ENCODE peak calls at places on chromosome 7, in seven cellular contexts. S, O, C, I, F, N and B are unnamed samples.

GRCh38 chr7:129069021-129069420 is 14.1 kb upstream of the TNPO3 start:
- DNase-seq in S (no peak), O (no peak), C (peak), I (no peak), F (no peak), N (no peak), B (no peak)

GRCh38 chr7:117004899-117005298 is 51.6 kb downstream of the ST7 start:
- DNase-seq in S (no peak), O (no peak), C (no peak), I (no peak), F (no peak), N (peak), B (no peak)

GRCh38 chr7:22485189-22485588 is 14.8 kb downstream of the STEAP1B start:
- DNase-seq in S (no peak), O (peak), C (peak), I (no peak), F (no peak), N (peak), B (no peak)

GRCh38 chr7:28984219-28984618 is 26.1 kb upstream of the TRIL start:
- DNase-seq in S (no peak), O (no peak), C (no peak), I (no peak), F (no peak), N (no peak), B (no peak)

GRCh38 chr7:137895301-137896201 is 48.8 kb upstream of the DGKI start:
- DNase-seq in S (no peak), O (no peak), C (no peak), I (no peak), F (no peak), N (no peak), B (no peak)

GRCh38 chr7:12178317-12178716 is 32.8 kb upstream of the TMEM106B start:
- DNase-seq in S (no peak), O (no peak), C (no peak), I (no peak), F (no peak), N (no peak), B (no peak)

GRCh38 chr7:47284691-47285246 is 297.1 kb downstream of the TNS3 start:
- DNase-seq in S (no peak), O (no peak), C (no peak), I (no peak), F (no peak), N (no peak), B (no peak)

GRCh38 chr7:145474287-145474686 is 638.4 kb upstream of the TPK1 start:
- DNase-seq in S (no peak), O (no peak), C (no peak), I (no peak), F (no peak), N (no peak), B (no peak)

GRCh38 chr7:156693627-156694026 is 53.1 kb downstream of the RNF32 start:
- DNase-seq in S (peak), O (no peak), C (no peak), I (no peak), F (no peak), N (no peak), B (no peak)

GRCh38 chr7:112056409-112056808 is 149.8 kb downstream of the DOCK4 start:
- DNase-seq in S (no peak), O (peak), C (no peak), I (no peak), F (no peak), N (peak), B (no peak)

GRCh38 chr7:8290645-8291308 is 28.8 kb upstream of the ICA1 start:
- DNase-seq in S (peak), O (no peak), C (no peak), I (no peak), F (no peak), N (no peak), B (no peak)

GRCh38 chr7:152674860-152675760 is 831 bp downstream of the XRCC2 start:
- DNase-seq in S (peak), O (peak), C (peak), I (no peak), F (no peak), N (peak), B (no peak)

GRCh38 chr7:94348142-94348541 is 46.6 kb upstream of the COL1A2 start:
- DNase-seq in S (no peak), O (peak), C (no peak), I (no peak), F (peak), N (peak), B (no peak)

GRCh38 chr7:102193806-102194205 is 92.9 kb upstream of the SH2B2 start:
- DNase-seq in S (no peak), O (peak), C (no peak), I (no peak), F (no peak), N (no peak), B (no peak)

GRCh38 chr7:139482662-139483466 is 609 bp downstream of the KLRG2 start:
- DNase-seq in S (no peak), O (peak), C (no peak), I (no peak), F (no peak), N (no peak), B (no peak)
- H3K4me3 ChIP-seq in S (peak), O (peak), C (no peak), I (peak), F (peak), N (no peak), B (peak)

GRCh38 chr7:90709501-90710465 is 113.7 kb downstream of the CDK14 start:
- DNase-seq in S (no peak), O (peak), C (no peak), I (peak), F (no peak), N (peak), B (no peak)

GRCh38 chr7:90708841-90709317 is 112.8 kb downstream of the CDK14 start:
- DNase-seq in S (no peak), O (peak), C (peak), I (peak), F (no peak), N (peak), B (no peak)

GRCh38 chr7:90706067-90706716 is 110.1 kb downstream of the CDK14 start:
- DNase-seq in S (peak), O (no peak), C (no peak), I (no peak), F (no peak), N (no peak), B (no peak)

GRCh38 chr7:90713628-90714027 is 117.5 kb downstream of the CDK14 start:
- DNase-seq in S (no peak), O (peak), C (no peak), I (no peak), F (no peak), N (no peak), B (no peak)

GRCh38 chr7:90710466-90710850 is 114.3 kb downstream of the CDK14 start:
- DNase-seq in S (no peak), O (no peak), C (no peak), I (no peak), F (no peak), N (no peak), B (no peak)
- H3K4me3 ChIP-seq in S (no peak), O (no peak), C (no peak), I (no peak), F (no peak), N (no peak), B (no peak)

GRCh38 chr7:30917216-30917893 is 5.7 kb downstream of the AQP1 start:
- DNase-seq in S (no peak), O (no peak), C (no peak), I (no peak), F (no peak), N (no peak), B (no peak)
- H3K4me3 ChIP-seq in S (no peak), O (no peak), C (no peak), I (no peak), F (peak), N (no peak), B (no peak)

GRCh38 chr7:97873606-97874005 is 1.4 kb upstream of the ASNS start:
- DNase-seq in S (no peak), O (no peak), C (no peak), I (no peak), F (no peak), N (no peak), B (no peak)
- H3K4me3 ChIP-seq in S (no peak), O (no peak), C (no peak), I (no peak), F (no peak), N (no peak), B (no peak)

DNA sequence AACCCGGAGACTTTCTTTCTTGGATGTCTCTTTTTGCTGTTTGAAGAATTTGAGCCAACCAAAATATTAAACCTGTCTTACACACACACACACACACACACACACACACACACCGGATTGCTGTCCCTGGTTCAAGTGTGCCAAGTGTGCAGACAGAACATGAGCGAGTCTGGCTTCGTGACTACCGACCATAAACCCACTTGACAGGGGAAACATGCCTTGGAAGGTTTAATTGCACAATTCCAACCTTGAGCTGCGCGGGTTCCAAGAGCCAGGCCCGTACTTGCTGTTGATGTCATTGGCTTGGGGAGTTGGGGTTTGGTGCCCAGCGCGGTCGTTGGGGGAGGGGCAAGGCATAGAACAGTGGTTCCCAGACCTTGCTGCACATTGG is 1.7 kb downstream of the EGFR start:
- DNase-seq in S (no peak), O (peak), C (no peak), I (no peak), F (no peak), N (peak), B (no peak)
- H3K4me3 ChIP-seq in S (peak), O (no peak), C (no peak), I (no peak), F (peak), N (peak), B (no peak)

GRCh38 chr7:13593854-13594253 is 395.6 kb downstream of the ETV1 start:
- DNase-seq in S (no peak), O (no peak), C (no peak), I (no peak), F (no peak), N (no peak), B (no peak)
- H3K4me3 ChIP-seq in S (no peak), O (no peak), C (no peak), I (no peak), F (no peak), N (no peak), B (no peak)